ENCODE peak calls at places on chromosome 22, in seven cellular contexts. One of them, this sample, is unnamed.

GRCh38 chr22:28137036-28137435 is 218.0 kb upstream of the PITPNB start:
- DNase-seq in adrenal gland: no peak
- DNase-seq in HCT116: no peak
- DNase-seq in lower leg skin: no peak
- DNase-seq in stomach: no peak
- DNase-seq in lung: no peak
- DNase-seq in IMR-90: no peak
- DNase-seq in this sample: no peak

GRCh38 chr22:41557401-41558240 is 3.2 kb upstream of the CSDC2 start:
- DNase-seq in adrenal gland: peak
- DNase-seq in HCT116: no peak
- DNase-seq in lower leg skin: no peak
- DNase-seq in stomach: peak
- DNase-seq in lung: peak
- DNase-seq in IMR-90: peak
- DNase-seq in this sample: no peak

GRCh38 chr22:47333625-47334024 is 571.2 kb downstream of the TBC1D22A start:
- DNase-seq in adrenal gland: no peak
- DNase-seq in HCT116: peak
- DNase-seq in lower leg skin: no peak
- DNase-seq in stomach: no peak
- DNase-seq in lung: no peak
- DNase-seq in IMR-90: peak
- DNase-seq in this sample: peak

GRCh38 chr22:27348634-27349033 is 452.9 kb downstream of the MN1 start:
- DNase-seq in adrenal gland: no peak
- DNase-seq in HCT116: no peak
- DNase-seq in lower leg skin: no peak
- DNase-seq in stomach: no peak
- DNase-seq in lung: no peak
- DNase-seq in IMR-90: peak
- DNase-seq in this sample: no peak

GRCh38 chr22:47059076-47059475 is 296.6 kb downstream of the TBC1D22A start:
- DNase-seq in adrenal gland: no peak
- DNase-seq in HCT116: no peak
- DNase-seq in lower leg skin: no peak
- DNase-seq in stomach: no peak
- DNase-seq in lung: no peak
- DNase-seq in IMR-90: no peak
- DNase-seq in this sample: no peak

GRCh38 chr22:26892401-26893033 is 235.1 kb downstream of the MIAT start:
- DNase-seq in adrenal gland: peak
- DNase-seq in HCT116: no peak
- DNase-seq in lower leg skin: no peak
- DNase-seq in stomach: peak
- DNase-seq in lung: peak
- DNase-seq in IMR-90: no peak
- DNase-seq in this sample: no peak

GRCh38 chr22:17578129-17578754 is 14.9 kb downstream of the SLC25A18 start:
- DNase-seq in adrenal gland: peak
- DNase-seq in HCT116: no peak
- DNase-seq in lower leg skin: peak
- DNase-seq in stomach: peak
- DNase-seq in lung: peak
- DNase-seq in IMR-90: peak
- DNase-seq in this sample: no peak

GRCh38 chr22:27474711-27475547 is 326.6 kb downstream of the MN1 start:
- DNase-seq in adrenal gland: peak
- DNase-seq in HCT116: peak
- DNase-seq in lower leg skin: peak
- DNase-seq in stomach: no peak
- DNase-seq in lung: no peak
- DNase-seq in IMR-90: peak
- DNase-seq in this sample: peak

GRCh38 chr22:19106886-19107729 is 15.1 kb downstream of the DGCR2 start:
- DNase-seq in adrenal gland: no peak
- DNase-seq in HCT116: no peak
- DNase-seq in lower leg skin: no peak
- DNase-seq in stomach: no peak
- DNase-seq in lung: no peak
- DNase-seq in IMR-90: no peak
- DNase-seq in this sample: no peak

GRCh38 chr22:36012332-36012731 is 16.3 kb downstream of the RBFOX2 start:
- DNase-seq in adrenal gland: no peak
- DNase-seq in HCT116: no peak
- DNase-seq in lower leg skin: no peak
- DNase-seq in stomach: no peak
- DNase-seq in lung: no peak
- DNase-seq in IMR-90: peak
- DNase-seq in this sample: no peak

GRCh38 chr22:18001040-18001893 is 23.1 kb downstream of the MICAL3 start:
- DNase-seq in adrenal gland: peak
- DNase-seq in HCT116: peak
- DNase-seq in lower leg skin: peak
- DNase-seq in stomach: peak
- DNase-seq in lung: peak
- DNase-seq in IMR-90: peak
- DNase-seq in this sample: peak

GRCh38 chr22:28969401-28970168 is 86.2 kb downstream of the ZNRF3 start:
- DNase-seq in adrenal gland: no peak
- DNase-seq in HCT116: no peak
- DNase-seq in lower leg skin: no peak
- DNase-seq in stomach: no peak
- DNase-seq in lung: no peak
- DNase-seq in IMR-90: no peak
- DNase-seq in this sample: no peak

GRCh38 chr22:23764931-23765881 is 2.4 kb downstream of the C22orf15 start:
- DNase-seq in adrenal gland: no peak
- DNase-seq in HCT116: no peak
- DNase-seq in lower leg skin: no peak
- DNase-seq in stomach: no peak
- DNase-seq in lung: no peak
- DNase-seq in IMR-90: no peak
- DNase-seq in this sample: no peak

GRCh38 chr22:46502776-46503175 is 34.6 kb downstream of the CELSR1 start:
- DNase-seq in adrenal gland: no peak
- DNase-seq in HCT116: no peak
- DNase-seq in lower leg skin: no peak
- DNase-seq in stomach: no peak
- DNase-seq in lung: no peak
- DNase-seq in IMR-90: no peak
- DNase-seq in this sample: no peak

GRCh38 chr22:19344420-19344819 is 52.9 kb upstream of the CLTCL1 start:
- DNase-seq in adrenal gland: no peak
- DNase-seq in HCT116: no peak
- DNase-seq in lower leg skin: no peak
- DNase-seq in stomach: no peak
- DNase-seq in lung: no peak
- DNase-seq in IMR-90: no peak
- DNase-seq in this sample: no peak

GRCh38 chr22:46467006-46467405 is 70.4 kb downstream of the CELSR1 start:
- DNase-seq in adrenal gland: no peak
- DNase-seq in HCT116: no peak
- DNase-seq in lower leg skin: no peak
- DNase-seq in stomach: no peak
- DNase-seq in lung: no peak
- DNase-seq in IMR-90: no peak
- DNase-seq in this sample: no peak

GRCh38 chr22:50485221-50486131 is 1.2 kb upstream of the MIOX start:
- DNase-seq in adrenal gland: peak
- DNase-seq in HCT116: no peak
- DNase-seq in lower leg skin: no peak
- DNase-seq in stomach: peak
- DNase-seq in lung: peak
- DNase-seq in IMR-90: no peak
- DNase-seq in this sample: no peak

GRCh38 chr22:18057568-18058209 is 20.1 kb upstream of the PEX26 start:
- DNase-seq in adrenal gland: peak
- DNase-seq in HCT116: peak
- DNase-seq in lower leg skin: peak
- DNase-seq in stomach: peak
- DNase-seq in lung: peak
- DNase-seq in IMR-90: peak
- DNase-seq in this sample: peak

GRCh38 chr22:21761086-21761485 is 25.5 kb upstream of the YPEL1 start:
- DNase-seq in adrenal gland: no peak
- DNase-seq in HCT116: no peak
- DNase-seq in lower leg skin: no peak
- DNase-seq in stomach: no peak
- DNase-seq in lung: no peak
- DNase-seq in IMR-90: peak
- DNase-seq in this sample: no peak

GRCh38 chr22:24950272-24950902 is 2.1 kb upstream of the KIAA1671 start:
- DNase-seq in adrenal gland: no peak
- DNase-seq in HCT116: no peak
- DNase-seq in lower leg skin: no peak
- DNase-seq in stomach: no peak
- DNase-seq in lung: no peak
- DNase-seq in IMR-90: peak
- DNase-seq in this sample: no peak

GRCh38 chr22:24952837-24953293 is 349 bp downstream of the KIAA1671 start:
- DNase-seq in adrenal gland: peak
- DNase-seq in HCT116: peak
- DNase-seq in lower leg skin: peak
- DNase-seq in stomach: peak
- DNase-seq in lung: peak
- DNase-seq in IMR-90: peak
- DNase-seq in this sample: no peak

GRCh38 chr22:24954114-24954463 is 1.6 kb downstream of the KIAA1671 start:
- DNase-seq in adrenal gland: no peak
- DNase-seq in HCT116: no peak
- DNase-seq in lower leg skin: no peak
- DNase-seq in stomach: no peak
- DNase-seq in lung: no peak
- DNase-seq in IMR-90: no peak
- DNase-seq in this sample: no peak

GRCh38 chr22:24953294-24954113 is 988 bp downstream of the KIAA1671 start:
- DNase-seq in adrenal gland: peak
- DNase-seq in HCT116: no peak
- DNase-seq in lower leg skin: no peak
- DNase-seq in stomach: peak
- DNase-seq in lung: peak
- DNase-seq in IMR-90: no peak
- DNase-seq in this sample: no peak

GRCh38 chr22:24951942-24952836 is at the start of gene KIAA1671:
- DNase-seq in adrenal gland: peak
- DNase-seq in HCT116: peak
- DNase-seq in lower leg skin: peak
- DNase-seq in stomach: peak
- DNase-seq in lung: peak
- DNase-seq in IMR-90: peak
- DNase-seq in this sample: no peak
- TF ChIP-seq CTCF in adrenal gland: peak
- TF ChIP-seq CTCF in HCT116: peak
- TF ChIP-seq CTCF in lower leg skin: no peak
- TF ChIP-seq CTCF in stomach: peak
- TF ChIP-seq CTCF in lung: peak
- TF ChIP-seq CTCF in IMR-90: peak
- TF ChIP-seq CTCF in this sample: peak

DNA sequence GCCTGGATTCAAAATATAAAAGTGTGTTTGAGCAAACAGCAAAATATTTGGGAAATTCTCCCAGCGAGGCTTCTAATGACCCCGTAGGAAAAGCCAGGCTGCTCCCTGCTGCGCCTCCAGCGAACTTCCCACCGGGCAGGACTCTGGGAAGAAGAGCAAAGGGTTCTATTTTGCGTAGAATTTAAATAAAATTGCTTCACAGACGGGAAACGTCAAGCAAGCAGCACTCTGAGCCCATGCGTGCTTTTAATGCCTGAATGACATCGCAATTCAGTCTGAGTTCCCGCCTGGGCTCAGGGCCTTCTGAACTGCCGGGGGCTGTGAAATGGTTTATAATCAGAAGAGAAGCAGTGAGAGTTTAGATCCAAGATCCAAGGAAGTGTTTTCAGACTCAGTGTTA is 775.1 kb downstream of the BRD1 start:
- DNase-seq in adrenal gland: no peak
- DNase-seq in HCT116: no peak
- DNase-seq in lower leg skin: no peak
- DNase-seq in stomach: no peak
- DNase-seq in lung: no peak
- DNase-seq in IMR-90: no peak
- DNase-seq in this sample: no peak
- H3K4me3 ChIP-seq in adrenal gland: peak
- H3K4me3 ChIP-seq in HCT116: no peak
- H3K4me3 ChIP-seq in lower leg skin: no peak
- H3K4me3 ChIP-seq in stomach: peak
- H3K4me3 ChIP-seq in lung: no peak
- H3K4me3 ChIP-seq in IMR-90: no peak
- H3K4me3 ChIP-seq in this sample: no peak

DNA sequence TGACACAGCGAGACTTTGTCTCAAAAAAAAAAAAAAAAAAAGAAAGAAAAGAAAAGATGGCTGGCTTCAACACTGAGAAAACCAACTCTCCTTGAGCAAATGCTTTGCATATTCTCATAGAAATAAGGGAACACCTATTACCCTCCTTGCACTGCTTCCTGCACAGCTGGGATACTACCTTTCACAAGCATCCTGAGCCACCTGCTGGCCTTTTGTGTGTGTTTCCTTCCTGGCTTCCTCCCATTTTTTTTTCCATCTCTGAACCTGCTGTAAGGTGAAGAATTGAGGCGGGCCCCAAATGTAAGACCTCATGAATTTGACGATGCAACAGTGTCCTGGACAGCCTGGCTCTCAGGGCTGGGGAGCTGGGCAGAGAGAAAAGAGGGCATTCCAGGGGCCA is 1.9 kb upstream of the RFPL3 start:
- DNase-seq in adrenal gland: no peak
- DNase-seq in HCT116: peak
- DNase-seq in lower leg skin: no peak
- DNase-seq in stomach: no peak
- DNase-seq in lung: no peak
- DNase-seq in IMR-90: no peak
- DNase-seq in this sample: no peak
- TF ChIP-seq CTCF in adrenal gland: no peak
- TF ChIP-seq CTCF in HCT116: peak
- TF ChIP-seq CTCF in lower leg skin: no peak
- TF ChIP-seq CTCF in stomach: no peak
- TF ChIP-seq CTCF in lung: no peak
- TF ChIP-seq CTCF in IMR-90: no peak
- TF ChIP-seq CTCF in this sample: no peak

DNA sequence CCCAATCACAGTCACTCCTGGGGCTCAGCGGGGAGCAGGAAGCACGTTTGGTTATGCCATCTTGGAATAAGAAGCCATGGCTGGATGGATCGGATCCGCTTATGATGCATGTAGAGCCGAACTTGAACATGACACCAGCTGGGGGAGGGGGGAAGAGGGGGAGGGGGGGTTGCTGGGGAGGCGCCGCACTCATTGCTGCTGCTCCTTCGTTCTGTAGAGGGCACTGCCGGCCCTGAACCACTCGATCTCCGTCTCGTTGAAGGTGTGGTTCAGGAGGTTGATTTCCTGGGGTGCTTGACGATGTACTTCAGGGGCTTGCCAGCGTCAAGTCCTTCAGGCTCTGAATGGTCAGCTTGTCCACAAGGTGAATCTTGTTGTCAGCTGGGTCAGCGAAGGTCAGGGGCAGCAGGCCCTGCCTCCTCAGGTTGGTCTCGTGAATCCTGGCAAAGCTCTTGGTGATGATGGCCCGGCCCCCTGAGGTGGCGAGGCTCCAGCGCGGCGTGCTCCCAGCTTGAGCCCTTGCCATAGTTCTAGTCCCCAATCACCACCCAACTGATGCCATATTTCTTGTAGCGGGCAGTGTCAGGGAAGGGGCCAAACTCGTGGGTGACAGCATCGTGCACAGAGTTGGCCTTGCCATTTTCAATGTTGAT is 476.9 kb upstream of the ISX start:
- DNase-seq in adrenal gland: no peak
- DNase-seq in HCT116: no peak
- DNase-seq in lower leg skin: no peak
- DNase-seq in stomach: no peak
- DNase-seq in lung: no peak
- DNase-seq in IMR-90: no peak
- DNase-seq in this sample: no peak
- H3K4me3 ChIP-seq in adrenal gland: no peak
- H3K4me3 ChIP-seq in HCT116: no peak
- H3K4me3 ChIP-seq in lower leg skin: no peak
- H3K4me3 ChIP-seq in stomach: no peak
- H3K4me3 ChIP-seq in lung: no peak
- H3K4me3 ChIP-seq in IMR-90: no peak
- H3K4me3 ChIP-seq in this sample: no peak

This sample was measured in HFF-Myc.